ENCODE peak calls at places on chromosome 20, in four cellular contexts. C is left lung, R is testis, T is upper lobe of left lung. Q is an unnamed sample.
A peak's percentile ranks its signal among the peaks of the same experiment; 100 is the strongest.

GRCh38 chr20:46046588-46047310 is 17.7 kb downstream of the SLC12A5 start:
- DNase-seq in T (no peak), C (peak; percentile 50), R (no peak), Q (no peak)

GRCh38 chr20:17798601-17799000 is 98.8 kb downstream of the BANF2 start:
- DNase-seq in C (no peak), R (no peak), T (no peak), Q (no peak)

GRCh38 chr20:16537025-16537665 is 36.1 kb downstream of the KIF16B start:
- DNase-seq in C (no peak), T (no peak), R (no peak), Q (no peak)

GRCh38 chr20:38633577-38634093 is 32.0 kb downstream of the ARHGAP40 start:
- DNase-seq in C (peak; percentile 78), T (no peak), R (peak; percentile 62), Q (peak; percentile 91)

GRCh38 chr20:44720617-44720993 is 5.4 kb downstream of the CCN5 start:
- DNase-seq in T (no peak), R (no peak), C (no peak), Q (no peak)

GRCh38 chr20:24684421-24684871 is 215.0 kb downstream of the SYNDIG1 start:
- DNase-seq in C (no peak), R (no peak), T (no peak), Q (no peak)

GRCh38 chr20:3673551-3674070 is 8.2 kb downstream of the ADAM33 start:
- DNase-seq in R (no peak), T (no peak), C (no peak), Q (no peak)

GRCh38 chr20:6420336-6420735 is 297.5 kb upstream of the FERMT1 start:
- DNase-seq in T (no peak), R (no peak), C (no peak), Q (no peak)

GRCh38 chr20:2602046-2602735 is 50.2 kb upstream of the NOP56 start:
- DNase-seq in R (no peak), C (no peak), T (no peak), Q (no peak)

GRCh38 chr20:21981179-21981578 is 275.7 kb downstream of the PAX1 start:
- DNase-seq in R (no peak), C (no peak), T (no peak), Q (no peak)

GRCh38 chr20:23541330-23541729 is 27.0 kb downstream of the CST9L start:
- DNase-seq in C (no peak), T (no peak), R (no peak), Q (peak; percentile 52)

GRCh38 chr20:64069614-64070243 is 6.7 kb downstream of the TCEA2 start:
- DNase-seq in C (no peak), T (peak; percentile 81), R (peak; percentile 37), Q (peak; percentile 98)

GRCh38 chr20:5272268-5272667 is 44.5 kb downstream of the PROKR2 start:
- DNase-seq in R (no peak), C (no peak), T (no peak), Q (no peak)

GRCh38 chr20:4507288-4507719 is 214.4 kb upstream of the PRND start:
- DNase-seq in T (no peak), C (no peak), R (no peak), Q (no peak)

GRCh38 chr20:57250607-57251343 is 15.7 kb downstream of the BMP7 start:
- DNase-seq in C (no peak), T (peak; percentile 52), R (no peak), Q (no peak)

GRCh38 chr20:38143646-38144554 is 21.2 kb downstream of the TGM2 start:
- DNase-seq in R (no peak), T (no peak), C (peak; percentile 61), Q (no peak)

GRCh38 chr20:4490595-4491280 is 231.0 kb upstream of the PRND start:
- DNase-seq in R (no peak), C (no peak), T (no peak), Q (no peak)

GRCh38 chr20:9978395-9979004 is 56.3 kb upstream of the ANKEF1 start:
- DNase-seq in R (peak; percentile 69), C (no peak), T (no peak), Q (peak; percentile 43)

GRCh38 chr20:51579137-51579536 is 36.6 kb upstream of the NFATC2 start:
- DNase-seq in R (no peak), C (no peak), T (no peak), Q (no peak)

GRCh38 chr20:64205611-64206026 is 41.4 kb downstream of the MYT1 start:
- DNase-seq in C (no peak), R (no peak), T (no peak), Q (no peak)

GRCh38 chr20:17499041-17499440 is 32.1 kb downstream of the BFSP1 start:
- DNase-seq in R (no peak), C (no peak), T (no peak), Q (no peak)

GRCh38 chr20:49323622-49324238 is 45.9 kb upstream of the ZNFX1 start:
- DNase-seq in R (no peak), T (no peak), C (no peak), Q (no peak)

GRCh38 chr20:18672826-18673225 is 85.0 kb downstream of the DTD1 start:
- DNase-seq in C (no peak), T (no peak), R (no peak), Q (no peak)

GRCh38 chr20:6265204-6265904 is 142.5 kb upstream of the FERMT1 start:
- DNase-seq in T (no peak), R (no peak), C (no peak), Q (peak; percentile 35)

GRCh38 chr20:17210983-17211382 is 15.9 kb upstream of the PCSK2 start:
- DNase-seq in R (no peak), C (no peak), T (no peak), Q (no peak)

GRCh38 chr20:49320460-49320859 is 42.6 kb upstream of the ZNFX1 start:
- DNase-seq in C (no peak), T (no peak), R (peak; percentile 34), Q (peak; percentile 83)

GRCh38 chr20:10430704-10431103 is 3.3 kb downstream of the MKKS start:
- DNase-seq in R (no peak), C (no peak), T (no peak), Q (no peak)

GRCh38 chr20:33165416-33166055 is 2.4 kb upstream of the BPIFA2 start:
- DNase-seq in T (no peak), C (no peak), R (no peak), Q (no peak)

GRCh38 chr20:18405826-18406225 is 61.0 kb downstream of the DZANK1 start:
- DNase-seq in C (no peak), R (no peak), T (no peak), Q (no peak)

GRCh38 chr20:50363479-50363878 is 146.7 kb upstream of the PTPN1 start:
- DNase-seq in C (no peak), T (no peak), R (no peak), Q (no peak)

GRCh38 chr20:49928411-49929141 is 7.6 kb upstream of the RNF114 start:
- DNase-seq in C (peak; percentile 85), R (peak; percentile 93), T (no peak), Q (peak; percentile 86)

GRCh38 chr20:5592165-5592564 is 158.0 kb upstream of the SHLD1 start:
- DNase-seq in R (no peak), C (no peak), T (no peak), Q (no peak)

GRCh38 chr20:40688129-40689099 is 622 bp downstream of the MAFB start:
- DNase-seq in C (peak; percentile 81), T (peak; percentile 88), R (no peak), Q (no peak)
- H3K27me3 ChIP-seq in C (peaks cover 31% of the 10 kb centered on the region), T (peaks cover 28% of the 10 kb centered on the region), R (no peaks in the 10 kb centered on the region), Q (peaks cover 97% of the 10 kb centered on the region)

DNA sequence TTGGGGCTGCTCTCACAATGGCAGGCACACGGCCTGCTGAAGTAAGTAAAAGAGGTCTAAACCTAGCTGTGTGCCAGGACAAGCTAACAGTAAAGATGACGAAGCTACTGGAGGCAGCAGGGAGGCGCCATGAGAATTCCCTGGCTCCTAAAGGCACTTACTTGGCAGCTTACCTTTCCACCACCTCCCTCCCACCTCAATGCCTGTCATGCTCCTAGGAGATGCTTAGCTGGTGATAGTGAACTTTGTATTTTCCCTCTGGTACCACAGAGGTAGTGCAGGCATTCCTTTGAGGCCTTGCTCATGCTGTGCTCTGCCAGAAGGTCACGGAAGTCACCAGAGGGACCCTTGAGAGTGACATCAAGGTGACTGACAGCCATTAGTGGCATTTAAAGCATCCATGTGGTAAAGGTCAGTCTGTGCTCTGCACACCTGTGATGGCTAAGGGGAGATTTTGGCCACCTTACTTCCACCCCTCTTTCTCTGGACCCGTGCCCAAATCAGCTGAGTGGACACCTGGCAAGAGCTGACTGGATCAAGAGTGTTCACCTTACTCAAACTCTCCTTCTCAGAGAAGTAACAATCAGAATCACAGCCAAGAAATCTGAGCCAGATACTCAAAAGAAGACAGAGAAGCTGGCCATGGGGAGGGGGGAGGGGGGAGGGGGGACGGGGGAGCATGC is 3.0 kb downstream of the FKBP1A start:
- DNase-seq in R (no peak), C (no peak), T (no peak), Q (peak; percentile 26)
- H3K4me3 ChIP-seq in R (no peak overlapping the region), C (peak overlapping the region; percentile 95), T (peak overlapping the region; percentile 97), Q (no peak overlapping the region)

GRCh38 chr20:62885808-62886708 is 24.4 kb upstream of the TCFL5 start:
- DNase-seq in T (no peak), C (peak; percentile 62), R (no peak), Q (peak; percentile 75)
- H3K36me3 ChIP-seq in T (peaks cover 49% of the 10 kb centered on the region), C (peaks cover 74% of the 10 kb centered on the region), R (no peaks in the 10 kb centered on the region), Q (peaks cover 21% of the 10 kb centered on the region)

GRCh38 chr20:64026-64603 is 23.4 kb upstream of the DEFB125 start:
- DNase-seq in C (no peak), R (no peak), T (no peak), Q (no peak)
- H3K27me3 ChIP-seq in C (no peaks in the 10 kb centered on the region), R (no peaks in the 10 kb centered on the region), T (no peaks in the 10 kb centered on the region), Q (no peaks in the 10 kb centered on the region)

GRCh38 chr20:43511879-43512278 is 4.4 kb downstream of the L3MBTL1 start:
- DNase-seq in R (no peak), T (no peak), C (no peak), Q (no peak)

GRCh38 chr20:43508604-43509040 is 1.1 kb downstream of the L3MBTL1 start:
- DNase-seq in R (peak; percentile 27), T (no peak), C (no peak), Q (peak; percentile 91)

GRCh38 chr20:43506238-43506637 is 1.3 kb upstream of the L3MBTL1 start:
- DNase-seq in T (no peak), C (no peak), R (no peak), Q (no peak)

GRCh38 chr20:43508106-43508505 is 609 bp downstream of the L3MBTL1 start:
- DNase-seq in R (no peak), C (peak; percentile 81), T (peak; percentile 83), Q (peak; percentile 79)

GRCh38 chr20:43507150-43508080 is at the start of gene L3MBTL1:
- DNase-seq in C (peak; percentile 90), R (peak; percentile 74), T (peak; percentile 94), Q (peak; percentile 98)
- H3K4me3 ChIP-seq in C (peak within 1 kb of the TSS; percentile 63), R (peak within 1 kb of the TSS; percentile 73), T (peak within 1 kb of the TSS; percentile 81), Q (peak within 1 kb of the TSS; percentile 70)

DNA sequence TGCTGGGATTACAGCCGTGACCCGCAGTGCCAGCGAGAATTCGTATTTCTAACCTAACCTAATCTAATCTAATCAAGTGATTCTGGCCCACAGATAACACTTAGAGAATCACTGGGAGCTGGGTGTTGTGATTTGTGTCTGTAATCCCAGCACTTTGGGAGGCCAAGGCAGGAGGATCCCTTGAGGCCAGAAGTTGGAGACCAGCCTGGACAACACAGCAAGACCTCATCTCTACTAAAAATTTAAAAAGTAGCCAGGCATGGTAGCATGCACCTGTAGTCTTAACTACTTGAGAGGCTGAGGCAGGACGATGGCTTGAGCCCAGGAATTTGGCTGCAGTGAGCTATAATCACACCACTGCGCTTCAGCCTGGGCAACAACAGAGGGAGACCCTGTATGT is 21.4 kb upstream of the NCOA3 start:
- DNase-seq in C (no peak), T (no peak), R (no peak), Q (no peak)
- H3K36me3 ChIP-seq in C (no peaks in the 10 kb centered on the region), T (no peaks in the 10 kb centered on the region), R (no peaks in the 10 kb centered on the region), Q (no peaks in the 10 kb centered on the region)

Q was measured in H7.